ENCODE peak calls at places on chromosomes 4 and X, in four cellular contexts. One of them, this sample, is unnamed.
A peak's percentile ranks its signal among the peaks of the same experiment; 100 is the strongest.

GRCh38 chr4:184475096-184475461 is 729 bp upstream of the IRF2 start:
- DNase-seq in tibial nerve: no peak
- DNase-seq in RWPE2: no peak
- DNase-seq in A549: peak; percentile 27
- DNase-seq in this sample: peak; percentile 85

GRCh38 chr4:88244821-88245579 is 39.4 kb downstream of the PPM1K start:
- DNase-seq in tibial nerve: no peak
- DNase-seq in RWPE2: no peak
- DNase-seq in A549: no peak
- DNase-seq in this sample: no peak

GRCh38 chr4:162852642-162853041 is 314.0 kb downstream of the NAF1 start:
- DNase-seq in tibial nerve: no peak
- DNase-seq in RWPE2: no peak
- DNase-seq in A549: no peak
- DNase-seq in this sample: no peak

GRCh38 chr4:172962564-172963353 is 205.9 kb upstream of the GALNT7 start:
- DNase-seq in tibial nerve: no peak
- DNase-seq in RWPE2: no peak
- DNase-seq in A549: peak; percentile 78
- DNase-seq in this sample: no peak

GRCh38 chr4:42280327-42281095 is 116.8 kb upstream of the SHISA3 start:
- DNase-seq in tibial nerve: no peak
- DNase-seq in RWPE2: no peak
- DNase-seq in A549: peak; percentile 23
- DNase-seq in this sample: no peak

GRCh38 chr4:143625632-143626031 is 74.8 kb downstream of the FREM3 start:
- DNase-seq in tibial nerve: no peak
- DNase-seq in RWPE2: no peak
- DNase-seq in A549: no peak
- DNase-seq in this sample: no peak

GRCh38 chrX:20252392-20253231 is 14.1 kb downstream of the RPS6KA3 start:
- DNase-seq in tibial nerve: no peak
- DNase-seq in RWPE2: no peak
- DNase-seq in A549: peak; percentile 65
- DNase-seq in this sample: peak; percentile 72

GRCh38 chr4:87073570-87074470 is 139.0 kb downstream of the AFF1 start:
- DNase-seq in tibial nerve: no peak
- DNase-seq in RWPE2: no peak
- DNase-seq in A549: no peak
- DNase-seq in this sample: no peak

GRCh38 chr4:86493460-86493859 is 100.7 kb upstream of the PTPN13 start:
- DNase-seq in tibial nerve: no peak
- DNase-seq in RWPE2: no peak
- DNase-seq in A549: no peak
- DNase-seq in this sample: no peak

GRCh38 chr4:6189511-6189910 is 10.8 kb downstream of the JAKMIP1 start:
- DNase-seq in tibial nerve: no peak
- DNase-seq in RWPE2: no peak
- DNase-seq in A549: no peak
- DNase-seq in this sample: no peak
- TF ChIP-seq CTCF in tibial nerve: no peak
- TF ChIP-seq CTCF in RWPE2: no peak
- TF ChIP-seq CTCF in A549: no peak
- TF ChIP-seq CTCF in this sample: no peak

GRCh38 chrX:118553042-118553714 is 57.6 kb downstream of the DOCK11 start:
- DNase-seq in tibial nerve: no peak
- DNase-seq in RWPE2: no peak
- DNase-seq in A549: no peak
- DNase-seq in this sample: no peak
- H3K27ac ChIP-seq in tibial nerve: no peak overlapping the region
- H3K27ac ChIP-seq in RWPE2: peak overlapping the region; percentile 60
- H3K27ac ChIP-seq in A549: peak overlapping the region; percentile 43
- H3K27ac ChIP-seq in this sample: no peak overlapping the region

GRCh38 chr4:159823743-159824142 is 720.9 kb downstream of the RAPGEF2 start:
- DNase-seq in tibial nerve: no peak
- DNase-seq in RWPE2: no peak
- DNase-seq in A549: no peak
- DNase-seq in this sample: no peak
- H3K4me3 ChIP-seq in tibial nerve: no peak overlapping the region
- H3K4me3 ChIP-seq in RWPE2: no peak overlapping the region
- H3K4me3 ChIP-seq in A549: no peak overlapping the region
- H3K4me3 ChIP-seq in this sample: no peak overlapping the region

GRCh38 chrX:110992611-110993010 is 103.4 kb upstream of the PAK3 start:
- DNase-seq in tibial nerve: no peak
- DNase-seq in RWPE2: no peak
- DNase-seq in A549: peak; percentile 21
- DNase-seq in this sample: no peak
- TF ChIP-seq CTCF in tibial nerve: peak; percentile 38
- TF ChIP-seq CTCF in RWPE2: peak; percentile 58
- TF ChIP-seq CTCF in A549: peak; percentile 48
- TF ChIP-seq CTCF in this sample: no peak

GRCh38 chr4:110092646-110093045 is 105.8 kb downstream of the ELOVL6 start:
- DNase-seq in tibial nerve: no peak
- DNase-seq in RWPE2: no peak
- DNase-seq in A549: no peak
- DNase-seq in this sample: no peak
- H3K27ac ChIP-seq in tibial nerve: no peak overlapping the region
- H3K27ac ChIP-seq in RWPE2: peak overlapping the region; percentile 97
- H3K27ac ChIP-seq in A549: no peak overlapping the region
- H3K27ac ChIP-seq in this sample: no peak overlapping the region

DNA sequence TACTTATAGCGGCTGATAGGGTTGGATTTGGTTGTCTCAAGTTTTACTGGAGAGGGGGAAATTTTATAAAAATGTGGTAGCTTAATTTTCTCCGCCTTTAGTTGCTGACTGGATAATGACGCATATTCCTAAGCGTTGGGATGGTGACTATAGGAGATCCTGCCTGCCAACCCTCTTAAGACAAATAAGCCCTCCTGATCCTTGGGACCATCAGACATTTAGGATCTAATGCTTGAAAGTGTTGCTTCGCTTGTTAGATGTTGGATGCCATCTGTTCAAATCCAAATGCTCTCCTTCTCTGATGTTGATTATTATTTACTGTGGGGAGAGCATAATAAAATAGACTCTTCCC is 2.2 kb downstream of the RAPGEF2 start:
- DNase-seq in tibial nerve: no peak
- DNase-seq in RWPE2: no peak
- DNase-seq in A549: no peak
- DNase-seq in this sample: no peak
- H3K4me3 ChIP-seq in tibial nerve: peak overlapping the region; percentile 98
- H3K4me3 ChIP-seq in RWPE2: peak overlapping the region; percentile 88
- H3K4me3 ChIP-seq in A549: peak overlapping the region; percentile 86
- H3K4me3 ChIP-seq in this sample: peak overlapping the region; percentile 81

DNA sequence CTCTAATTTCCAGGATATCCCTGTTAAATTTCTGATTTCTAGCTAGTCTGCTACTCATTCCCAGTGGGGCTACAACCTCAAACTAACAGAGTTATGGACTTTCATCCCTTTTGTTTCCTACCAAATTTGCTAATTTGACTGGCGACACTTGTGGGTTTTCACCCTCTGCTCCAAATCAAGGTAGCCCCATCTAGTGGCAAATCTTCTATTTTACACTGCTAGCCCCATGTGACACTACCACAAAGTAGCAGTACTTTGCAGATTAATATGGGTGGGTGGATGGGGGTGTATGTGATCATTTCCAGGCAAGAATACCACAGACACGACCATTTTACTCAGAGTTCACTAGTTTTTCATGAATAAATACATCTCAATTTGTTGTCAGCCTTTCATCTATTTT is 150.3 kb downstream of the MSL3 start:
- DNase-seq in tibial nerve: no peak
- DNase-seq in RWPE2: no peak
- DNase-seq in A549: peak; percentile 20
- DNase-seq in this sample: no peak
- TF ChIP-seq CTCF in tibial nerve: no peak
- TF ChIP-seq CTCF in RWPE2: peak; percentile 54
- TF ChIP-seq CTCF in A549: peak; percentile 16
- TF ChIP-seq CTCF in this sample: no peak

GRCh38 chrX:45295587-45295986 is 94.9 kb upstream of the DIPK2B start:
- DNase-seq in tibial nerve: no peak
- DNase-seq in RWPE2: no peak
- DNase-seq in A549: peak; percentile 52
- DNase-seq in this sample: no peak
- H3K27ac ChIP-seq in tibial nerve: no peak overlapping the region
- H3K27ac ChIP-seq in RWPE2: no peak overlapping the region
- H3K27ac ChIP-seq in A549: no peak overlapping the region
- H3K27ac ChIP-seq in this sample: no peak overlapping the region

DNA sequence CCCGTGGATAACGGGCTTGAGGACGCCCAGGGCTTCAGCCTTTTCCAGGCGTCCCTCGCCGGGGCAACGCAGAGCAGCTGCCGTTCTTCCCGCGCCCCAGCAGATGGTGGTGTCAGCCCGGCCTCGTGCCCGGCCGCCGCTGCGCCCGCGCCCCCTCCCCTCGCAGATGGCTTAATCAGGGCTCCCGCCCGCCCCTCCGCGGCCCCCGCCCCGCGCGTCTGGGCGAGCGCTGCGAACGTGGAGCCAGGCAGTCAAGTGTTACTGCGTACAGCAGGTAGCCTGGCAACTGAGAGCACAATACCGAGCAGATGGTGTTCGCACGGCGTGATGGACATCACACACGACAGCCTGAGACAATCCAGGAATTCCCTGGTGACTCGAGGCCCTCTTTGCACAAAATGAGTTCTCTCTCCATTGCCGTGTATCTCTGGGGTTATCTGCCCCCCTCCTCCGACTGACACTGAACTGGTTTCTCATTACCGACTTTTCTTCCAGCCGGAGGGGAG is 69.3 kb downstream of the MGST2 start:
- DNase-seq in tibial nerve: peak; percentile 74
- DNase-seq in RWPE2: no peak
- DNase-seq in A549: no peak
- DNase-seq in this sample: peak; percentile 92
- H3K4me3 ChIP-seq in tibial nerve: peak overlapping the region; percentile 40
- H3K4me3 ChIP-seq in RWPE2: peak overlapping the region; percentile 19
- H3K4me3 ChIP-seq in A549: no peak overlapping the region
- H3K4me3 ChIP-seq in this sample: peak overlapping the region; percentile 74

GRCh38 chrX:95716841-95717240 is 967.8 kb upstream of the DIAPH2 start:
- DNase-seq in tibial nerve: no peak
- DNase-seq in RWPE2: no peak
- DNase-seq in A549: no peak
- DNase-seq in this sample: no peak
- TF ChIP-seq CTCF in tibial nerve: no peak
- TF ChIP-seq CTCF in RWPE2: no peak
- TF ChIP-seq CTCF in A549: no peak
- TF ChIP-seq CTCF in this sample: no peak